ENCODE peak calls at places on chromosomes 3 and 15, in seven cellular contexts. One of them, this sample, is unnamed.

GRCh38 chr3:185940951-185941350 is 3.1 kb upstream of the TRA2B start:
- DNase-seq in mesenteric fat pad: no peak
- DNase-seq in ELR: no peak
- DNase-seq in RPMI8226: no peak
- DNase-seq in endothelial cell: no peak
- DNase-seq in nephron progenitor cell: no peak
- DNase-seq in PC-9: peak; percentile 99
- DNase-seq in this sample: no peak

GRCh38 chr15:81176291-81176893 is 20.3 kb upstream of the IL16 start:
- DNase-seq in mesenteric fat pad: no peak
- DNase-seq in ELR: no peak
- DNase-seq in RPMI8226: no peak
- DNase-seq in endothelial cell: no peak
- DNase-seq in nephron progenitor cell: no peak
- DNase-seq in PC-9: no peak
- DNase-seq in this sample: no peak

GRCh38 chr3:156659260-156659659 is 15.1 kb upstream of the TIPARP start:
- DNase-seq in mesenteric fat pad: no peak
- DNase-seq in ELR: no peak
- DNase-seq in RPMI8226: no peak
- DNase-seq in endothelial cell: no peak
- DNase-seq in nephron progenitor cell: no peak
- DNase-seq in PC-9: no peak
- DNase-seq in this sample: no peak

GRCh38 chr3:12294885-12295580 is 6.2 kb downstream of the PPARG start:
- DNase-seq in mesenteric fat pad: no peak
- DNase-seq in ELR: peak; percentile 89
- DNase-seq in RPMI8226: no peak
- DNase-seq in endothelial cell: no peak
- DNase-seq in nephron progenitor cell: no peak
- DNase-seq in PC-9: peak; percentile 75
- DNase-seq in this sample: no peak

GRCh38 chr3:197229178-197229577 is 69.2 kb downstream of the DLG1 start:
- DNase-seq in mesenteric fat pad: no peak
- DNase-seq in ELR: no peak
- DNase-seq in RPMI8226: no peak
- DNase-seq in endothelial cell: no peak
- DNase-seq in nephron progenitor cell: no peak
- DNase-seq in PC-9: no peak
- DNase-seq in this sample: no peak

GRCh38 chr3:141900343-141900742 is 23.9 kb downstream of the ATP1B3 start:
- DNase-seq in mesenteric fat pad: no peak
- DNase-seq in ELR: no peak
- DNase-seq in RPMI8226: no peak
- DNase-seq in endothelial cell: no peak
- DNase-seq in nephron progenitor cell: no peak
- DNase-seq in PC-9: no peak
- DNase-seq in this sample: no peak

GRCh38 chr3:133162906-133163305 is 124.7 kb downstream of the TMEM108 start:
- DNase-seq in mesenteric fat pad: no peak
- DNase-seq in ELR: no peak
- DNase-seq in RPMI8226: no peak
- DNase-seq in endothelial cell: no peak
- DNase-seq in nephron progenitor cell: no peak
- DNase-seq in PC-9: no peak
- DNase-seq in this sample: no peak

GRCh38 chr3:29281265-29282228 is 676 bp downstream of the RBMS3 start:
- DNase-seq in mesenteric fat pad: no peak
- DNase-seq in ELR: peak; percentile 65
- DNase-seq in RPMI8226: no peak
- DNase-seq in endothelial cell: peak; percentile 18
- DNase-seq in nephron progenitor cell: peak; percentile 45
- DNase-seq in PC-9: no peak
- DNase-seq in this sample: no peak

GRCh38 chr3:141556034-141556433 is 69.2 kb downstream of the RASA2 start:
- DNase-seq in mesenteric fat pad: no peak
- DNase-seq in ELR: peak; percentile 80
- DNase-seq in RPMI8226: no peak
- DNase-seq in endothelial cell: no peak
- DNase-seq in nephron progenitor cell: no peak
- DNase-seq in PC-9: no peak
- DNase-seq in this sample: no peak